ENCODE peak calls at places on chromosomes 11 and 22, in nine cellular contexts. T, Y, N, A, G, E, I, D and L are unnamed samples.

GRCh38 chr11:93775289-93775688 is 8.8 kb upstream of the MED17 start:
- DNase-seq in N (no peak), Y (peak), D (no peak), E (no peak), G (peak), A (no peak), T (no peak), I (no peak), L (no peak)

GRCh38 chr11:289145-289705 is 299 bp downstream of the PGGHG start:
- DNase-seq in D (no peak), N (no peak), G (no peak), A (no peak), I (no peak), Y (no peak), T (no peak), E (no peak), L (peak)

GRCh38 chr11:101880208-101880607 is 34.6 kb upstream of the CEP126 start:
- DNase-seq in G (no peak), T (no peak), N (no peak), Y (no peak), D (peak), A (no peak), I (peak), E (no peak), L (no peak)

GRCh38 chr11:33912405-33913361 is 20.8 kb upstream of the LMO2 start:
- DNase-seq in I (peak), A (no peak), T (no peak), G (no peak), N (no peak), E (no peak), Y (no peak), D (peak), L (no peak)

GRCh38 chr22:39715778-39716495 is 145.4 kb downstream of the CACNA1I start:
- DNase-seq in A (no peak), T (no peak), G (no peak), D (no peak), I (no peak), N (no peak), E (no peak), Y (no peak), L (no peak)

GRCh38 chr22:43554694-43555365 is 143.0 kb downstream of the MPPED1 start:
- DNase-seq in A (no peak), N (no peak), G (no peak), D (no peak), E (no peak), Y (no peak), T (no peak), I (no peak), L (no peak)

GRCh38 chr11:29324328-29324727 is 692.5 kb downstream of the KCNA4 start:
- DNase-seq in G (no peak), I (peak), E (no peak), N (no peak), A (no peak), D (no peak), T (no peak), Y (no peak), L (no peak)

GRCh38 chr11:107102692-107103463 is 84.6 kb upstream of the GUCY1A2 start:
- DNase-seq in Y (no peak), D (no peak), A (no peak), I (peak), T (no peak), E (no peak), N (no peak), G (no peak), L (no peak)

GRCh38 chr11:100831929-100832480 is 144.9 kb downstream of the ARHGAP42 start:
- DNase-seq in Y (no peak), A (no peak), E (no peak), G (no peak), N (no peak), T (no peak), D (peak), I (peak), L (no peak)

GRCh38 chr11:66868726-66869291 is 11.9 kb downstream of the LRFN4 start:
- DNase-seq in N (peak), I (no peak), D (no peak), G (peak), Y (no peak), T (peak), E (no peak), A (no peak), L (peak)

GRCh38 chr22:43925433-43926348 is 2.1 kb downstream of the PNPLA3 start:
- DNase-seq in Y (no peak), T (no peak), N (no peak), D (peak), G (peak), A (no peak), I (no peak), E (no peak), L (no peak)

GRCh38 chr11:65417702-65418430 is 4.7 kb upstream of the NEAT1 start:
- DNase-seq in I (no peak), N (no peak), Y (no peak), A (no peak), D (peak), G (no peak), T (no peak), E (no peak), L (no peak)

GRCh38 chr11:92227954-92228935 is 3.6 kb downstream of the FAT3 start:
- DNase-seq in I (no peak), D (peak), Y (no peak), E (no peak), N (no peak), T (no peak), A (peak), G (no peak), L (no peak)

GRCh38 chr22:45932066-45932465 is 44.9 kb downstream of the WNT7B start:
- DNase-seq in T (no peak), E (no peak), A (no peak), G (no peak), D (peak), I (no peak), Y (no peak), N (no peak), L (no peak)

GRCh38 chr11:107720305-107720775 is 8.5 kb upstream of the SLN start:
- DNase-seq in N (no peak), A (no peak), Y (no peak), G (no peak), T (no peak), E (no peak), D (no peak), I (peak), L (no peak)

GRCh38 chr11:45063669-45064068 is 82.8 kb upstream of the PRDM11 start:
- DNase-seq in I (no peak), N (no peak), G (no peak), Y (no peak), E (no peak), A (no peak), D (no peak), T (no peak), L (no peak)

GRCh38 chr11:19739872-19740271 is 27.2 kb downstream of the NAV2 start:
- DNase-seq in I (peak), Y (peak), N (no peak), G (peak), D (no peak), E (no peak), T (no peak), A (peak), L (no peak)

GRCh38 chr11:12216542-12217422 is 106.4 kb downstream of the MICAL2 start:
- DNase-seq in I (no peak), T (no peak), E (no peak), D (no peak), A (no peak), Y (no peak), G (no peak), N (no peak), L (no peak)